ENCODE peak calls at places on chromosomes 5 and 9, in ten cellular contexts. One of them, this sample, is unnamed.

GRCh38 chr5:140966293-140967225 is at the start of gene PCDHAC2:
- DNase-seq in IMR-90: no peak
- DNase-seq in epithelial cell of esophagus: peak
- DNase-seq in psoas muscle: peak
- DNase-seq in AG10803: peak
- DNase-seq in astrocyte: peak
- DNase-seq in RWPE1: peak
- DNase-seq in activated CD8-positive, alpha-beta T cell treated with anti-CD3 and anti-CD28 coated beads for 36 hours: no peak
- DNase-seq in AG09309: no peak
- DNase-seq in stomach: peak
- DNase-seq in this sample: peak

GRCh38 chr9:90306118-90306517 is 336.5 kb downstream of the DIRAS2 start:
- DNase-seq in IMR-90: no peak
- DNase-seq in epithelial cell of esophagus: no peak
- DNase-seq in psoas muscle: no peak
- DNase-seq in AG10803: no peak
- DNase-seq in astrocyte: no peak
- DNase-seq in RWPE1: no peak
- DNase-seq in activated CD8-positive, alpha-beta T cell treated with anti-CD3 and anti-CD28 coated beads for 36 hours: no peak
- DNase-seq in AG09309: no peak
- DNase-seq in stomach: no peak
- DNase-seq in this sample: no peak

GRCh38 chr9:83981126-83981871 is 694 bp downstream of the RMI1 start:
- DNase-seq in IMR-90: peak
- DNase-seq in epithelial cell of esophagus: peak
- DNase-seq in psoas muscle: peak
- DNase-seq in AG10803: peak
- DNase-seq in astrocyte: peak
- DNase-seq in RWPE1: peak
- DNase-seq in activated CD8-positive, alpha-beta T cell treated with anti-CD3 and anti-CD28 coated beads for 36 hours: no peak
- DNase-seq in AG09309: no peak
- DNase-seq in stomach: peak
- DNase-seq in this sample: no peak

GRCh38 chr5:178859625-178860521 is at the start of gene ZNF354B:
- DNase-seq in IMR-90: peak
- DNase-seq in epithelial cell of esophagus: peak
- DNase-seq in psoas muscle: peak
- DNase-seq in AG10803: peak
- DNase-seq in astrocyte: peak
- DNase-seq in RWPE1: peak
- DNase-seq in activated CD8-positive, alpha-beta T cell treated with anti-CD3 and anti-CD28 coated beads for 36 hours: peak
- DNase-seq in AG09309: peak
- DNase-seq in stomach: peak
- DNase-seq in this sample: peak

GRCh38 chr9:85484235-85484634 is 257.5 kb downstream of the AGTPBP1 start:
- DNase-seq in IMR-90: no peak
- DNase-seq in epithelial cell of esophagus: peak
- DNase-seq in psoas muscle: no peak
- DNase-seq in AG10803: no peak
- DNase-seq in astrocyte: no peak
- DNase-seq in RWPE1: peak
- DNase-seq in activated CD8-positive, alpha-beta T cell treated with anti-CD3 and anti-CD28 coated beads for 36 hours: no peak
- DNase-seq in AG09309: no peak
- DNase-seq in stomach: no peak
- DNase-seq in this sample: peak

GRCh38 chr5:145247745-145248040 is 587.4 kb downstream of the PRELID2 start:
- DNase-seq in IMR-90: peak
- DNase-seq in epithelial cell of esophagus: no peak
- DNase-seq in psoas muscle: no peak
- DNase-seq in AG10803: no peak
- DNase-seq in astrocyte: no peak
- DNase-seq in RWPE1: no peak
- DNase-seq in activated CD8-positive, alpha-beta T cell treated with anti-CD3 and anti-CD28 coated beads for 36 hours: no peak
- DNase-seq in AG09309: no peak
- DNase-seq in stomach: no peak
- DNase-seq in this sample: no peak

GRCh38 chr5:106454651-106455415 is 1215.9 kb downstream of the EFNA5 start:
- DNase-seq in IMR-90: peak
- DNase-seq in epithelial cell of esophagus: peak
- DNase-seq in psoas muscle: no peak
- DNase-seq in AG10803: peak
- DNase-seq in astrocyte: peak
- DNase-seq in RWPE1: peak
- DNase-seq in activated CD8-positive, alpha-beta T cell treated with anti-CD3 and anti-CD28 coated beads for 36 hours: no peak
- DNase-seq in AG09309: no peak
- DNase-seq in stomach: no peak
- DNase-seq in this sample: no peak

GRCh38 chr5:150211156-150212030 is 21.5 kb downstream of the SLC6A7 start:
- DNase-seq in IMR-90: no peak
- DNase-seq in epithelial cell of esophagus: peak
- DNase-seq in psoas muscle: no peak
- DNase-seq in AG10803: no peak
- DNase-seq in astrocyte: no peak
- DNase-seq in RWPE1: peak
- DNase-seq in activated CD8-positive, alpha-beta T cell treated with anti-CD3 and anti-CD28 coated beads for 36 hours: no peak
- DNase-seq in AG09309: no peak
- DNase-seq in stomach: no peak
- DNase-seq in this sample: no peak

GRCh38 chr9:104287255-104287872 is 193.3 kb downstream of the SMC2 start:
- DNase-seq in IMR-90: no peak
- DNase-seq in epithelial cell of esophagus: no peak
- DNase-seq in psoas muscle: no peak
- DNase-seq in AG10803: no peak
- DNase-seq in astrocyte: no peak
- DNase-seq in RWPE1: no peak
- DNase-seq in activated CD8-positive, alpha-beta T cell treated with anti-CD3 and anti-CD28 coated beads for 36 hours: no peak
- DNase-seq in AG09309: no peak
- DNase-seq in stomach: no peak
- DNase-seq in this sample: no peak

GRCh38 chr9:127783644-127784043 is 2.2 kb upstream of the CDK9 start:
- DNase-seq in IMR-90: no peak
- DNase-seq in epithelial cell of esophagus: no peak
- DNase-seq in psoas muscle: no peak
- DNase-seq in AG10803: no peak
- DNase-seq in astrocyte: no peak
- DNase-seq in RWPE1: no peak
- DNase-seq in activated CD8-positive, alpha-beta T cell treated with anti-CD3 and anti-CD28 coated beads for 36 hours: no peak
- DNase-seq in AG09309: no peak
- DNase-seq in stomach: no peak
- DNase-seq in this sample: no peak

GRCh38 chr5:156327306-156327705 is 342 bp downstream of the SGCD start:
- DNase-seq in IMR-90: no peak
- DNase-seq in epithelial cell of esophagus: no peak
- DNase-seq in psoas muscle: no peak
- DNase-seq in AG10803: peak
- DNase-seq in astrocyte: no peak
- DNase-seq in RWPE1: no peak
- DNase-seq in activated CD8-positive, alpha-beta T cell treated with anti-CD3 and anti-CD28 coated beads for 36 hours: no peak
- DNase-seq in AG09309: no peak
- DNase-seq in stomach: no peak
- DNase-seq in this sample: no peak

GRCh38 chr9:13140843-13141592 is 138.5 kb downstream of the MPDZ start:
- DNase-seq in IMR-90: peak
- DNase-seq in epithelial cell of esophagus: no peak
- DNase-seq in psoas muscle: no peak
- DNase-seq in AG10803: peak
- DNase-seq in astrocyte: peak
- DNase-seq in RWPE1: no peak
- DNase-seq in activated CD8-positive, alpha-beta T cell treated with anti-CD3 and anti-CD28 coated beads for 36 hours: no peak
- DNase-seq in AG09309: no peak
- DNase-seq in stomach: no peak
- DNase-seq in this sample: no peak

GRCh38 chr9:113151696-113152630 is 1.2 kb downstream of the SLC31A2 start:
- DNase-seq in IMR-90: no peak
- DNase-seq in epithelial cell of esophagus: peak
- DNase-seq in psoas muscle: no peak
- DNase-seq in AG10803: peak
- DNase-seq in astrocyte: no peak
- DNase-seq in RWPE1: peak
- DNase-seq in activated CD8-positive, alpha-beta T cell treated with anti-CD3 and anti-CD28 coated beads for 36 hours: no peak
- DNase-seq in AG09309: no peak
- DNase-seq in stomach: no peak
- DNase-seq in this sample: no peak

GRCh38 chr5:103918668-103919367 is 356.2 kb upstream of the NUDT12 start:
- DNase-seq in IMR-90: peak
- DNase-seq in epithelial cell of esophagus: no peak
- DNase-seq in psoas muscle: no peak
- DNase-seq in AG10803: peak
- DNase-seq in astrocyte: peak
- DNase-seq in RWPE1: no peak
- DNase-seq in activated CD8-positive, alpha-beta T cell treated with anti-CD3 and anti-CD28 coated beads for 36 hours: no peak
- DNase-seq in AG09309: peak
- DNase-seq in stomach: no peak
- DNase-seq in this sample: no peak

DNA sequence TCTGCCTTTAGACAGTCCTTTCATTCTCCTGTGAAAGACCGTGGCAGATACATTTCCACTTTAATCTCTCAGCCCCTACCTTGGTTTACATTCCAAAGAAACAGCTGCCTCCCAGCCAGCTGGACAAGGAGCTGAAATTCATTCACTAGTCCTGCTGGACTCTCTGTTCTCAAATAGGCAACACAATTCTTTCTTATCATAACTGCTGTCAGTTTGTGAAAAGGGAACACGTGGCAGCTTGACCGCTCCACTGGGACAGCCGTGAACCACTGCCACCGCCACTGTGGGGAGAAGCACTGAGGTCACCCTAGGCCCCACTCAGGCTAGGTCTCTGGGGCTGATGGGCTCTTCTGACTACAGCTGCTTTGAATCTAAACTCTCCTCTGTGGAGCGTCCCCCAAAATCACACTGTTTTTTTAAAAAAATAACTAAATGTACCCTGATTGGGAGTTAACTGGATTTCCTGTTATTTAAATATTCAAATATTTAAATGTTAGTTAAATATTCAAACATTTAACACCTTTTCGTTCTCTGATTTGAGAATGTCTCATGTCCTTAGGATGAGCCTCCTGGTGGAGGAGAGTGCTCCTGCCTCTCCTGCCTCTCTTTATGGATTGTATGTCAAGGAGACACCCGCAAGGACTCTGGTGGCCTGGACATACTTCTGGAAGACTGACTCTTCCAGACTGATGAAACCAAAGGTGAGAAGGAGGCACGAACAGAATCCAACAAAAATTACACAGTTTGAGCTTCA is 120.1 kb downstream of the BOD1 start:
- DNase-seq in IMR-90: peak
- DNase-seq in epithelial cell of esophagus: no peak
- DNase-seq in psoas muscle: no peak
- DNase-seq in AG10803: no peak
- DNase-seq in astrocyte: no peak
- DNase-seq in RWPE1: no peak
- DNase-seq in activated CD8-positive, alpha-beta T cell treated with anti-CD3 and anti-CD28 coated beads for 36 hours: no peak
- DNase-seq in AG09309: no peak
- DNase-seq in stomach: peak
- DNase-seq in this sample: no peak
- TF ChIP-seq CTCF in IMR-90: no peak
- TF ChIP-seq CTCF in epithelial cell of esophagus: no peak
- TF ChIP-seq CTCF in psoas muscle: peak
- TF ChIP-seq CTCF in AG10803: peak
- TF ChIP-seq CTCF in astrocyte: no peak
- TF ChIP-seq CTCF in RWPE1: no peak
- TF ChIP-seq CTCF in activated CD8-positive, alpha-beta T cell treated with anti-CD3 and anti-CD28 coated beads for 36 hours: no peak
- TF ChIP-seq CTCF in AG09309: no peak
- TF ChIP-seq CTCF in stomach: no peak
- TF ChIP-seq CTCF in this sample: no peak

GRCh38 chr5:128674837-128675446 is 136.9 kb upstream of the FBN2 start:
- DNase-seq in IMR-90: peak
- DNase-seq in epithelial cell of esophagus: peak
- DNase-seq in psoas muscle: peak
- DNase-seq in AG10803: peak
- DNase-seq in astrocyte: peak
- DNase-seq in RWPE1: peak
- DNase-seq in activated CD8-positive, alpha-beta T cell treated with anti-CD3 and anti-CD28 coated beads for 36 hours: peak
- DNase-seq in AG09309: peak
- DNase-seq in stomach: peak
- DNase-seq in this sample: no peak
- TF ChIP-seq CTCF in IMR-90: peak
- TF ChIP-seq CTCF in epithelial cell of esophagus: peak
- TF ChIP-seq CTCF in psoas muscle: peak
- TF ChIP-seq CTCF in AG10803: peak
- TF ChIP-seq CTCF in astrocyte: peak
- TF ChIP-seq CTCF in RWPE1: peak
- TF ChIP-seq CTCF in activated CD8-positive, alpha-beta T cell treated with anti-CD3 and anti-CD28 coated beads for 36 hours: peak
- TF ChIP-seq CTCF in AG09309: peak
- TF ChIP-seq CTCF in stomach: no peak
- TF ChIP-seq CTCF in this sample: peak

DNA sequence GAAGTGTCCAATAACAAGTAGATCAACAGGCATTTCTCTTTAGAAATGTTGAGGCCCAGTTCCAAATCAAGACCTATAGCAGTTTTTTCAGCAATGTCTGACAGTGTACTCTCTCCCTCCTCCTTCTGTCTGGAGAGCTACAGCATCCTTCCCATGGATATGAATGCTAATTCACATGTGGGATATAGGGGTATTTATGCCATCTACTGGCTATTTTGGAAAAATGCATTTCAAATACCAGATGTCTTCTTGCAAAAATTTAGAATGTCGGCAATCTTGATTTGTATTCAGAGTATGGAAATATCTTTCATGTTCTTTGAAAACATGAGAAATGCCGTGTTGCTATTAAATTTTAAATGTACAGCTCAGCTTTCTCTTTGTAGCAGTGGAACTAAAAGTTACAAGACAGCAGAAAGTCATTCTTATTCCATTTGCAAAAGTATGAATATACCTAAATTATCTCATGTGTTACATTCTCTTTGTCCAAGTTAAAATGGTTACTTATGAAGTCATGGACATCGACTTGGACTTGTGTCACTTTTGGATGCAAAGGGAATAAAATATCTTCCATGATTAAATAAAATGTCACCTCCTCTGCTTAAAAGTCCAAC is 647.8 kb downstream of the TAF11L14 start:
- DNase-seq in IMR-90: peak
- DNase-seq in epithelial cell of esophagus: peak
- DNase-seq in psoas muscle: no peak
- DNase-seq in AG10803: peak
- DNase-seq in astrocyte: peak
- DNase-seq in RWPE1: peak
- DNase-seq in activated CD8-positive, alpha-beta T cell treated with anti-CD3 and anti-CD28 coated beads for 36 hours: no peak
- DNase-seq in AG09309: peak
- DNase-seq in stomach: no peak
- DNase-seq in this sample: peak
- TF ChIP-seq CTCF in IMR-90: peak
- TF ChIP-seq CTCF in epithelial cell of esophagus: peak
- TF ChIP-seq CTCF in psoas muscle: no peak
- TF ChIP-seq CTCF in AG10803: peak
- TF ChIP-seq CTCF in astrocyte: peak
- TF ChIP-seq CTCF in RWPE1: peak
- TF ChIP-seq CTCF in activated CD8-positive, alpha-beta T cell treated with anti-CD3 and anti-CD28 coated beads for 36 hours: no peak
- TF ChIP-seq CTCF in AG09309: peak
- TF ChIP-seq CTCF in stomach: no peak
- TF ChIP-seq CTCF in this sample: peak

GRCh38 chr5:147189109-147189424 is 45.8 kb upstream of the STK32A start:
- DNase-seq in IMR-90: no peak
- DNase-seq in epithelial cell of esophagus: no peak
- DNase-seq in psoas muscle: no peak
- DNase-seq in AG10803: no peak
- DNase-seq in astrocyte: no peak
- DNase-seq in RWPE1: no peak
- DNase-seq in activated CD8-positive, alpha-beta T cell treated with anti-CD3 and anti-CD28 coated beads for 36 hours: no peak
- DNase-seq in AG09309: no peak
- DNase-seq in stomach: no peak
- DNase-seq in this sample: no peak
- TF ChIP-seq CTCF in IMR-90: no peak
- TF ChIP-seq CTCF in epithelial cell of esophagus: no peak
- TF ChIP-seq CTCF in psoas muscle: no peak
- TF ChIP-seq CTCF in AG10803: no peak
- TF ChIP-seq CTCF in astrocyte: no peak
- TF ChIP-seq CTCF in RWPE1: peak
- TF ChIP-seq CTCF in activated CD8-positive, alpha-beta T cell treated with anti-CD3 and anti-CD28 coated beads for 36 hours: no peak
- TF ChIP-seq CTCF in AG09309: no peak
- TF ChIP-seq CTCF in stomach: no peak
- TF ChIP-seq CTCF in this sample: no peak